ENCODE peak calls at places on chromosomes 7 and 10, in ten cellular contexts. One of them, this sample, is unnamed.

GRCh38 chr10:114429581-114430335 is 25.5 kb upstream of the AFAP1L2 start:
- DNase-seq in transverse colon: no peak
- DNase-seq in HFF-Myc: no peak
- DNase-seq in tibial artery: no peak
- DNase-seq in NCI-H1092 treated with DMSO at 0.1 percent for 48 hours: no peak
- DNase-seq in germinal center: no peak
- DNase-seq in AG20443: no peak
- DNase-seq in amygdala: no peak
- DNase-seq in memory B cell: no peak
- DNase-seq in activated CD4-positive, CD25-positive, alpha-beta regulatory T cell treated with anti-CD3 and anti-CD28 coated beads, Interleukin-2, amount 50 U/mL, for 16 hours: no peak
- DNase-seq in this sample: no peak

GRCh38 chr7:1545417-1546246 is 10.4 kb downstream of the TMEM184A start:
- DNase-seq in transverse colon: no peak
- DNase-seq in HFF-Myc: no peak
- DNase-seq in tibial artery: no peak
- DNase-seq in NCI-H1092 treated with DMSO at 0.1 percent for 48 hours: no peak
- DNase-seq in germinal center: no peak
- DNase-seq in AG20443: no peak
- DNase-seq in amygdala: no peak
- DNase-seq in memory B cell: no peak
- DNase-seq in activated CD4-positive, CD25-positive, alpha-beta regulatory T cell treated with anti-CD3 and anti-CD28 coated beads, Interleukin-2, amount 50 U/mL, for 16 hours: no peak
- DNase-seq in this sample: no peak

GRCh38 chr7:136874393-136875032 is 6.1 kb downstream of the CHRM2 start:
- DNase-seq in transverse colon: no peak
- DNase-seq in HFF-Myc: peak
- DNase-seq in tibial artery: no peak
- DNase-seq in NCI-H1092 treated with DMSO at 0.1 percent for 48 hours: peak
- DNase-seq in germinal center: no peak
- DNase-seq in AG20443: peak
- DNase-seq in amygdala: no peak
- DNase-seq in memory B cell: no peak
- DNase-seq in activated CD4-positive, CD25-positive, alpha-beta regulatory T cell treated with anti-CD3 and anti-CD28 coated beads, Interleukin-2, amount 50 U/mL, for 16 hours: no peak
- DNase-seq in this sample: no peak

GRCh38 chr7:91564101-91564500 is 299.9 kb downstream of the FZD1 start:
- DNase-seq in transverse colon: no peak
- DNase-seq in HFF-Myc: no peak
- DNase-seq in tibial artery: no peak
- DNase-seq in NCI-H1092 treated with DMSO at 0.1 percent for 48 hours: no peak
- DNase-seq in germinal center: no peak
- DNase-seq in AG20443: no peak
- DNase-seq in amygdala: no peak
- DNase-seq in memory B cell: no peak
- DNase-seq in activated CD4-positive, CD25-positive, alpha-beta regulatory T cell treated with anti-CD3 and anti-CD28 coated beads, Interleukin-2, amount 50 U/mL, for 16 hours: no peak
- DNase-seq in this sample: no peak

GRCh38 chr7:29116801-29117200 is 29.5 kb downstream of the CPVL start:
- DNase-seq in transverse colon: no peak
- DNase-seq in HFF-Myc: no peak
- DNase-seq in tibial artery: no peak
- DNase-seq in NCI-H1092 treated with DMSO at 0.1 percent for 48 hours: no peak
- DNase-seq in germinal center: no peak
- DNase-seq in AG20443: no peak
- DNase-seq in amygdala: no peak
- DNase-seq in memory B cell: no peak
- DNase-seq in activated CD4-positive, CD25-positive, alpha-beta regulatory T cell treated with anti-CD3 and anti-CD28 coated beads, Interleukin-2, amount 50 U/mL, for 16 hours: no peak
- DNase-seq in this sample: no peak

GRCh38 chr10:89043052-89043451 is 52.5 kb downstream of the FAS start:
- DNase-seq in transverse colon: no peak
- DNase-seq in HFF-Myc: no peak
- DNase-seq in tibial artery: no peak
- DNase-seq in NCI-H1092 treated with DMSO at 0.1 percent for 48 hours: no peak
- DNase-seq in germinal center: no peak
- DNase-seq in AG20443: no peak
- DNase-seq in amygdala: no peak
- DNase-seq in memory B cell: no peak
- DNase-seq in activated CD4-positive, CD25-positive, alpha-beta regulatory T cell treated with anti-CD3 and anti-CD28 coated beads, Interleukin-2, amount 50 U/mL, for 16 hours: no peak
- DNase-seq in this sample: no peak

GRCh38 chr10:81403451-81403850 is 471.5 kb upstream of the NRG3 start:
- DNase-seq in transverse colon: no peak
- DNase-seq in HFF-Myc: no peak
- DNase-seq in tibial artery: no peak
- DNase-seq in NCI-H1092 treated with DMSO at 0.1 percent for 48 hours: no peak
- DNase-seq in germinal center: no peak
- DNase-seq in AG20443: no peak
- DNase-seq in amygdala: no peak
- DNase-seq in memory B cell: no peak
- DNase-seq in activated CD4-positive, CD25-positive, alpha-beta regulatory T cell treated with anti-CD3 and anti-CD28 coated beads, Interleukin-2, amount 50 U/mL, for 16 hours: no peak
- DNase-seq in this sample: no peak

GRCh38 chr10:95482501-95483248 is 78.5 kb downstream of the SORBS1 start:
- DNase-seq in transverse colon: no peak
- DNase-seq in HFF-Myc: no peak
- DNase-seq in tibial artery: no peak
- DNase-seq in NCI-H1092 treated with DMSO at 0.1 percent for 48 hours: no peak
- DNase-seq in germinal center: no peak
- DNase-seq in AG20443: no peak
- DNase-seq in amygdala: no peak
- DNase-seq in memory B cell: no peak
- DNase-seq in activated CD4-positive, CD25-positive, alpha-beta regulatory T cell treated with anti-CD3 and anti-CD28 coated beads, Interleukin-2, amount 50 U/mL, for 16 hours: no peak
- DNase-seq in this sample: no peak

GRCh38 chr10:132624847-132625839 is 87.6 kb downstream of the INPP5A start:
- DNase-seq in transverse colon: no peak
- DNase-seq in HFF-Myc: no peak
- DNase-seq in tibial artery: no peak
- DNase-seq in NCI-H1092 treated with DMSO at 0.1 percent for 48 hours: no peak
- DNase-seq in germinal center: no peak
- DNase-seq in AG20443: peak
- DNase-seq in amygdala: no peak
- DNase-seq in memory B cell: no peak
- DNase-seq in activated CD4-positive, CD25-positive, alpha-beta regulatory T cell treated with anti-CD3 and anti-CD28 coated beads, Interleukin-2, amount 50 U/mL, for 16 hours: no peak
- DNase-seq in this sample: peak

GRCh38 chr10:36385693-36386092 is 739.7 kb upstream of the ANKRD30A start:
- DNase-seq in transverse colon: no peak
- DNase-seq in HFF-Myc: no peak
- DNase-seq in tibial artery: no peak
- DNase-seq in NCI-H1092 treated with DMSO at 0.1 percent for 48 hours: no peak
- DNase-seq in germinal center: no peak
- DNase-seq in AG20443: no peak
- DNase-seq in amygdala: no peak
- DNase-seq in memory B cell: no peak
- DNase-seq in activated CD4-positive, CD25-positive, alpha-beta regulatory T cell treated with anti-CD3 and anti-CD28 coated beads, Interleukin-2, amount 50 U/mL, for 16 hours: no peak
- DNase-seq in this sample: no peak

GRCh38 chr7:36291387-36292316 is 98.0 kb upstream of the ANLN start:
- DNase-seq in transverse colon: peak
- DNase-seq in HFF-Myc: peak
- DNase-seq in tibial artery: peak
- DNase-seq in NCI-H1092 treated with DMSO at 0.1 percent for 48 hours: peak
- DNase-seq in germinal center: peak
- DNase-seq in AG20443: peak
- DNase-seq in amygdala: peak
- DNase-seq in memory B cell: peak
- DNase-seq in activated CD4-positive, CD25-positive, alpha-beta regulatory T cell treated with anti-CD3 and anti-CD28 coated beads, Interleukin-2, amount 50 U/mL, for 16 hours: peak
- DNase-seq in this sample: peak

GRCh38 chr10:96860631-96861277 is 28.7 kb downstream of the LCOR start:
- DNase-seq in transverse colon: no peak
- DNase-seq in HFF-Myc: no peak
- DNase-seq in tibial artery: no peak
- DNase-seq in NCI-H1092 treated with DMSO at 0.1 percent for 48 hours: no peak
- DNase-seq in germinal center: no peak
- DNase-seq in AG20443: no peak
- DNase-seq in amygdala: no peak
- DNase-seq in memory B cell: no peak
- DNase-seq in activated CD4-positive, CD25-positive, alpha-beta regulatory T cell treated with anti-CD3 and anti-CD28 coated beads, Interleukin-2, amount 50 U/mL, for 16 hours: no peak
- DNase-seq in this sample: no peak

GRCh38 chr10:15209827-15210509 is 41.5 kb upstream of the NMT2 start:
- DNase-seq in transverse colon: peak
- DNase-seq in HFF-Myc: no peak
- DNase-seq in tibial artery: peak
- DNase-seq in NCI-H1092 treated with DMSO at 0.1 percent for 48 hours: peak
- DNase-seq in germinal center: peak
- DNase-seq in AG20443: peak
- DNase-seq in amygdala: peak
- DNase-seq in memory B cell: peak
- DNase-seq in activated CD4-positive, CD25-positive, alpha-beta regulatory T cell treated with anti-CD3 and anti-CD28 coated beads, Interleukin-2, amount 50 U/mL, for 16 hours: peak
- DNase-seq in this sample: peak

GRCh38 chr10:28302012-28302667 is 724 bp downstream of the MPP7 start:
- DNase-seq in transverse colon: peak
- DNase-seq in HFF-Myc: no peak
- DNase-seq in tibial artery: peak
- DNase-seq in NCI-H1092 treated with DMSO at 0.1 percent for 48 hours: no peak
- DNase-seq in germinal center: no peak
- DNase-seq in AG20443: no peak
- DNase-seq in amygdala: no peak
- DNase-seq in memory B cell: no peak
- DNase-seq in activated CD4-positive, CD25-positive, alpha-beta regulatory T cell treated with anti-CD3 and anti-CD28 coated beads, Interleukin-2, amount 50 U/mL, for 16 hours: no peak
- DNase-seq in this sample: no peak

GRCh38 chr7:34850681-34851080 is 186.6 kb downstream of the DPY19L1 start:
- DNase-seq in transverse colon: no peak
- DNase-seq in HFF-Myc: no peak
- DNase-seq in tibial artery: no peak
- DNase-seq in NCI-H1092 treated with DMSO at 0.1 percent for 48 hours: no peak
- DNase-seq in germinal center: no peak
- DNase-seq in AG20443: no peak
- DNase-seq in amygdala: no peak
- DNase-seq in memory B cell: no peak
- DNase-seq in activated CD4-positive, CD25-positive, alpha-beta regulatory T cell treated with anti-CD3 and anti-CD28 coated beads, Interleukin-2, amount 50 U/mL, for 16 hours: no peak
- DNase-seq in this sample: no peak

GRCh38 chr10:133400624-133401424 is 6.9 kb downstream of the MTG1 start:
- DNase-seq in transverse colon: no peak
- DNase-seq in HFF-Myc: no peak
- DNase-seq in tibial artery: no peak
- DNase-seq in NCI-H1092 treated with DMSO at 0.1 percent for 48 hours: no peak
- DNase-seq in germinal center: no peak
- DNase-seq in AG20443: no peak
- DNase-seq in amygdala: no peak
- DNase-seq in memory B cell: no peak
- DNase-seq in activated CD4-positive, CD25-positive, alpha-beta regulatory T cell treated with anti-CD3 and anti-CD28 coated beads, Interleukin-2, amount 50 U/mL, for 16 hours: no peak
- DNase-seq in this sample: no peak

GRCh38 chr7:148699772-148700629 is 1.3 kb downstream of the CUL1 start:
- DNase-seq in transverse colon: no peak
- DNase-seq in HFF-Myc: no peak
- DNase-seq in tibial artery: no peak
- DNase-seq in NCI-H1092 treated with DMSO at 0.1 percent for 48 hours: peak
- DNase-seq in germinal center: no peak
- DNase-seq in AG20443: peak
- DNase-seq in amygdala: no peak
- DNase-seq in memory B cell: no peak
- DNase-seq in activated CD4-positive, CD25-positive, alpha-beta regulatory T cell treated with anti-CD3 and anti-CD28 coated beads, Interleukin-2, amount 50 U/mL, for 16 hours: no peak
- DNase-seq in this sample: no peak

GRCh38 chr7:100895956-100896742 is 461 bp upstream of the ACHE start:
- DNase-seq in transverse colon: peak
- DNase-seq in HFF-Myc: no peak
- DNase-seq in tibial artery: no peak
- DNase-seq in NCI-H1092 treated with DMSO at 0.1 percent for 48 hours: no peak
- DNase-seq in germinal center: no peak
- DNase-seq in AG20443: no peak
- DNase-seq in amygdala: no peak
- DNase-seq in memory B cell: no peak
- DNase-seq in activated CD4-positive, CD25-positive, alpha-beta regulatory T cell treated with anti-CD3 and anti-CD28 coated beads, Interleukin-2, amount 50 U/mL, for 16 hours: no peak
- DNase-seq in this sample: no peak

GRCh38 chr10:127921075-127921750 is 14.3 kb downstream of the PTPRE start:
- DNase-seq in transverse colon: no peak
- DNase-seq in HFF-Myc: no peak
- DNase-seq in tibial artery: no peak
- DNase-seq in NCI-H1092 treated with DMSO at 0.1 percent for 48 hours: no peak
- DNase-seq in germinal center: no peak
- DNase-seq in AG20443: no peak
- DNase-seq in amygdala: no peak
- DNase-seq in memory B cell: no peak
- DNase-seq in activated CD4-positive, CD25-positive, alpha-beta regulatory T cell treated with anti-CD3 and anti-CD28 coated beads, Interleukin-2, amount 50 U/mL, for 16 hours: no peak
- DNase-seq in this sample: no peak

GRCh38 chr7:7803597-7804229 is 85.3 kb upstream of the RPA3 start:
- DNase-seq in transverse colon: no peak
- DNase-seq in HFF-Myc: no peak
- DNase-seq in tibial artery: no peak
- DNase-seq in NCI-H1092 treated with DMSO at 0.1 percent for 48 hours: no peak
- DNase-seq in germinal center: no peak
- DNase-seq in AG20443: no peak
- DNase-seq in amygdala: no peak
- DNase-seq in memory B cell: no peak
- DNase-seq in activated CD4-positive, CD25-positive, alpha-beta regulatory T cell treated with anti-CD3 and anti-CD28 coated beads, Interleukin-2, amount 50 U/mL, for 16 hours: no peak
- DNase-seq in this sample: no peak

GRCh38 chr7:94525917-94526316 is 16.3 kb downstream of the CASD1 start:
- DNase-seq in transverse colon: no peak
- DNase-seq in HFF-Myc: no peak
- DNase-seq in tibial artery: no peak
- DNase-seq in NCI-H1092 treated with DMSO at 0.1 percent for 48 hours: no peak
- DNase-seq in germinal center: no peak
- DNase-seq in AG20443: no peak
- DNase-seq in amygdala: no peak
- DNase-seq in memory B cell: no peak
- DNase-seq in activated CD4-positive, CD25-positive, alpha-beta regulatory T cell treated with anti-CD3 and anti-CD28 coated beads, Interleukin-2, amount 50 U/mL, for 16 hours: no peak
- DNase-seq in this sample: no peak

GRCh38 chr10:18886102-18886501 is 162.5 kb upstream of the MALRD1 start:
- DNase-seq in transverse colon: no peak
- DNase-seq in HFF-Myc: no peak
- DNase-seq in tibial artery: no peak
- DNase-seq in NCI-H1092 treated with DMSO at 0.1 percent for 48 hours: no peak
- DNase-seq in germinal center: no peak
- DNase-seq in AG20443: no peak
- DNase-seq in amygdala: no peak
- DNase-seq in memory B cell: no peak
- DNase-seq in activated CD4-positive, CD25-positive, alpha-beta regulatory T cell treated with anti-CD3 and anti-CD28 coated beads, Interleukin-2, amount 50 U/mL, for 16 hours: no peak
- DNase-seq in this sample: no peak

GRCh38 chr10:51895209-51895608 is 195.8 kb upstream of the CSTF2T start:
- DNase-seq in transverse colon: no peak
- DNase-seq in HFF-Myc: no peak
- DNase-seq in tibial artery: peak
- DNase-seq in NCI-H1092 treated with DMSO at 0.1 percent for 48 hours: no peak
- DNase-seq in germinal center: no peak
- DNase-seq in AG20443: peak
- DNase-seq in amygdala: no peak
- DNase-seq in memory B cell: no peak
- DNase-seq in activated CD4-positive, CD25-positive, alpha-beta regulatory T cell treated with anti-CD3 and anti-CD28 coated beads, Interleukin-2, amount 50 U/mL, for 16 hours: no peak
- DNase-seq in this sample: no peak

GRCh38 chr7:116500071-116500853 is 724 bp downstream of the CAV2 start:
- DNase-seq in transverse colon: peak
- DNase-seq in HFF-Myc: no peak
- DNase-seq in tibial artery: no peak
- DNase-seq in NCI-H1092 treated with DMSO at 0.1 percent for 48 hours: no peak
- DNase-seq in germinal center: no peak
- DNase-seq in AG20443: peak
- DNase-seq in amygdala: no peak
- DNase-seq in memory B cell: no peak
- DNase-seq in activated CD4-positive, CD25-positive, alpha-beta regulatory T cell treated with anti-CD3 and anti-CD28 coated beads, Interleukin-2, amount 50 U/mL, for 16 hours: no peak
- DNase-seq in this sample: no peak

GRCh38 chr7:73900286-73900685 is 39.3 kb downstream of the TMEM270 start:
- DNase-seq in transverse colon: no peak
- DNase-seq in HFF-Myc: no peak
- DNase-seq in tibial artery: peak
- DNase-seq in NCI-H1092 treated with DMSO at 0.1 percent for 48 hours: no peak
- DNase-seq in germinal center: no peak
- DNase-seq in AG20443: peak
- DNase-seq in amygdala: no peak
- DNase-seq in memory B cell: no peak
- DNase-seq in activated CD4-positive, CD25-positive, alpha-beta regulatory T cell treated with anti-CD3 and anti-CD28 coated beads, Interleukin-2, amount 50 U/mL, for 16 hours: no peak
- DNase-seq in this sample: no peak

GRCh38 chr7:149261321-149261828 is 621 bp upstream of the ZNF783 start:
- DNase-seq in transverse colon: no peak
- DNase-seq in HFF-Myc: no peak
- DNase-seq in tibial artery: no peak
- DNase-seq in NCI-H1092 treated with DMSO at 0.1 percent for 48 hours: no peak
- DNase-seq in germinal center: no peak
- DNase-seq in AG20443: peak
- DNase-seq in amygdala: no peak
- DNase-seq in memory B cell: no peak
- DNase-seq in activated CD4-positive, CD25-positive, alpha-beta regulatory T cell treated with anti-CD3 and anti-CD28 coated beads, Interleukin-2, amount 50 U/mL, for 16 hours: no peak
- DNase-seq in this sample: no peak

GRCh38 chr10:120514035-120514620 is 57.1 kb downstream of the PLPP4 start:
- DNase-seq in transverse colon: peak
- DNase-seq in HFF-Myc: peak
- DNase-seq in tibial artery: no peak
- DNase-seq in NCI-H1092 treated with DMSO at 0.1 percent for 48 hours: no peak
- DNase-seq in germinal center: no peak
- DNase-seq in AG20443: peak
- DNase-seq in amygdala: no peak
- DNase-seq in memory B cell: no peak
- DNase-seq in activated CD4-positive, CD25-positive, alpha-beta regulatory T cell treated with anti-CD3 and anti-CD28 coated beads, Interleukin-2, amount 50 U/mL, for 16 hours: no peak
- DNase-seq in this sample: no peak

GRCh38 chr7:15967551-15967950 is 281.1 kb upstream of the MEOX2 start:
- DNase-seq in transverse colon: no peak
- DNase-seq in HFF-Myc: no peak
- DNase-seq in tibial artery: no peak
- DNase-seq in NCI-H1092 treated with DMSO at 0.1 percent for 48 hours: no peak
- DNase-seq in germinal center: no peak
- DNase-seq in AG20443: no peak
- DNase-seq in amygdala: no peak
- DNase-seq in memory B cell: no peak
- DNase-seq in activated CD4-positive, CD25-positive, alpha-beta regulatory T cell treated with anti-CD3 and anti-CD28 coated beads, Interleukin-2, amount 50 U/mL, for 16 hours: no peak
- DNase-seq in this sample: no peak

This sample was measured in left lung.